ENCODE peak calls at places on chromosomes 16 and 17, in four cellular contexts. Y is HepG2, E is K562, J is H1. F is an unnamed sample.

GRCh38 chr17:28916302-28916934 is 13.5 kb upstream of the DHRS13 start:
- DNase-seq in Y (peak; percentile 38), E (peak; percentile 73), J (no peak), F (peak; percentile 53)

GRCh38 chr17:77677637-77678036 is 280.9 kb upstream of the TNRC6C start:
- DNase-seq in Y (no peak), E (no peak), J (no peak), F (no peak)

GRCh38 chr17:46974086-46974485 is 5.0 kb downstream of the RPRML start:
- DNase-seq in Y (no peak), E (no peak), J (no peak), F (no peak)

GRCh38 chr17:78125138-78125913 is 3.2 kb downstream of the TMC6 start:
- DNase-seq in Y (no peak), E (no peak), J (no peak), F (no peak)

GRCh38 chr17:74192950-74193781 is 10.3 kb upstream of the RPL38 start:
- DNase-seq in Y (peak; percentile 75), E (no peak), J (no peak), F (no peak)

GRCh38 chr16:86854895-86855294 is 276.5 kb downstream of the FOXL1 start:
- DNase-seq in Y (no peak), E (no peak), J (no peak), F (no peak)

GRCh38 chr17:51229889-51230288 is 30.0 kb downstream of the MBTD1 start:
- DNase-seq in Y (no peak), E (no peak), J (no peak), F (no peak)

GRCh38 chr16:25014500-25015147 is 545 bp downstream of the ARHGAP17 start:
- DNase-seq in Y (peak; percentile 59), E (peak; percentile 56), J (no peak), F (peak; percentile 50)

GRCh38 chr17:46212634-46213435 is 19.6 kb upstream of the KANSL1 start:
- DNase-seq in Y (peak; percentile 76), E (peak; percentile 82), J (no peak), F (peak; percentile 27)

GRCh38 chr17:8056232-8056975 is 17.5 kb downstream of the ALOX15B start:
- DNase-seq in Y (peak; percentile 93), E (no peak), J (no peak), F (peak; percentile 8)

GRCh38 chr17:6753006-6753445 is 2.8 kb upstream of the XAF1 start:
- DNase-seq in Y (peak; percentile 11), E (no peak), J (no peak), F (peak; percentile 29)

GRCh38 chr17:42407289-42407836 is 15.7 kb downstream of the CAVIN1 start:
- DNase-seq in Y (peak; percentile 63), E (peak; percentile 66), J (no peak), F (peak; percentile 70)

GRCh38 chr17:7932949-7933348 is 943 bp downstream of the CNTROB start:
- DNase-seq in Y (peak; percentile 21), E (peak; percentile 83), J (no peak), F (peak; percentile 26)

GRCh38 chr17:77025781-77026180 is 115.0 kb upstream of the SEC14L1 start:
- DNase-seq in Y (no peak), E (no peak), J (no peak), F (no peak)

GRCh38 chr17:59366773-59367656 is 35.6 kb downstream of the YPEL2 start:
- DNase-seq in Y (peak; percentile 98), E (no peak), J (no peak), F (no peak)

GRCh38 chr17:79042421-79043190 is 18.6 kb downstream of the C1QTNF1 start:
- DNase-seq in Y (peak; percentile 49), E (peak; percentile 54), J (no peak), F (peak; percentile 90)

GRCh38 chr17:67518881-67519280 is 141.8 kb downstream of the PITPNC1 start:
- DNase-seq in Y (no peak), E (no peak), J (no peak), F (no peak)

GRCh38 chr16:88820335-88821025 is 8.8 kb upstream of the APRT start:
- DNase-seq in Y (no peak), E (no peak), J (no peak), F (no peak)

GRCh38 chr17:72683506-72684404 is 408.7 kb downstream of the SLC39A11 start:
- DNase-seq in Y (peak; percentile 97), E (no peak), J (no peak), F (no peak)

GRCh38 chr17:29870836-29871430 is 59.1 kb downstream of the SSH2 start:
- DNase-seq in Y (no peak), E (no peak), J (no peak), F (no peak)

GRCh38 chr17:67608691-67609090 is 109.0 kb upstream of the NOL11 start:
- DNase-seq in Y (no peak), E (no peak), J (no peak), F (no peak)

GRCh38 chr16:56310685-56311084 is 114.7 kb downstream of the AMFR start:
- DNase-seq in Y (no peak), E (no peak), J (no peak), F (no peak)

GRCh38 chr16:57966133-57966805 is 4.7 kb downstream of the CNGB1 start:
- DNase-seq in Y (no peak), E (no peak), J (no peak), F (no peak)

GRCh38 chr16:83402969-83403368 is 404.8 kb upstream of the HSBP1 start:
- DNase-seq in Y (no peak), E (no peak), J (no peak), F (no peak)

GRCh38 chr16:66603537-66604375 is 748 bp upstream of the CMTM3 start:
- DNase-seq in Y (peak; percentile 57), E (peak; percentile 78), J (no peak), F (peak; percentile 74)

GRCh38 chr17:50062323-50063243 is 6.7 kb downstream of the ITGA3 start:
- DNase-seq in Y (no peak), E (no peak), J (no peak), F (no peak)

GRCh38 chr17:74924250-74924948 is at the start of gene OTOP2:
- DNase-seq in Y (no peak), E (no peak), J (no peak), F (peak; percentile 24)

GRCh38 chr16:85894266-85894665 is 4.7 kb upstream of the IRF8 start:
- DNase-seq in Y (peak; percentile 40), E (no peak), J (no peak), F (peak; percentile 37)

GRCh38 chr16:74052006-74052405 is 244.6 kb upstream of the PSMD7 start:
- DNase-seq in Y (no peak), E (no peak), J (no peak), F (no peak)

GRCh38 chr17:38528101-38528500 is 77.7 kb downstream of the SRCIN1 start:
- DNase-seq in Y (no peak), E (no peak), J (no peak), F (no peak)

GRCh38 chr17:50586421-50587247 is 26.1 kb downstream of the CACNA1G start:
- DNase-seq in Y (no peak), E (no peak), J (no peak), F (no peak)

GRCh38 chr16:13883266-13883665 is 36.7 kb upstream of the ERCC4 start:
- DNase-seq in Y (no peak), E (no peak), J (no peak), F (no peak)

GRCh38 chr17:20279631-20280030 is 187.7 kb downstream of the LGALS9B start:
- DNase-seq in Y (no peak), E (no peak), J (no peak), F (no peak)

GRCh38 chr16:54672500-54672899 is 258.2 kb upstream of the IRX5 start:
- DNase-seq in Y (no peak), E (no peak), J (no peak), F (no peak)

GRCh38 chr17:51430581-51430980 is 170.2 kb downstream of the UTP18 start:
- DNase-seq in Y (no peak), E (no peak), J (no peak), F (no peak)

GRCh38 chr17:34386925-34387550 is 24.0 kb upstream of the CCL1 start:
- DNase-seq in Y (no peak), E (peak; percentile 37), J (no peak), F (no peak)

DNA sequence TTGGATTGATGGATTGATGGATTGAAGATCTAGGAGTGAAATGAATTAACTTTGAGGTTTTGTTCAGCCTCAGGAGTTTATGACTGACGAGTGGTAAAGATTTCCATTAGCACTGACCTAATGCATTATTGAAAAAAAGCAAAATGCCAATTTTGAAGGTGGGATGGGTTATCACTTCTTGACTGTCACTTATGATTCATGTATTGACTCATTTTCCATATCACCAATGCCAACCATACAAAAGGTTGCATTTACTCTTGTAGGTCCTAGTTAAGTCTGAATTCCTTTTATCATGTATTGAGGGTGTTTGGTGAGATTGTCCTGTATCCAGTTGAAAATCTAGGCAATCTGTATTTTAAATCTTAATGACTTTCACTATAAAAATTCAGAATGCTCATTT is 57.6 kb downstream of the KNOP1 start:
- DNase-seq in Y (no peak), E (no peak), J (no peak), F (no peak)
- TF ChIP-seq CREB1 in Y (no peak), E (no peak), J (no peak), F (no peak)

GRCh38 chr17:1787301-1787902 is 25.5 kb downstream of the SERPINF1 start:
- DNase-seq in Y (peak; percentile 29), E (peak; percentile 19), J (no peak), F (no peak)
- TF ChIP-seq CREB1 in Y (no peak), E (no peak), J (no peak), F (no peak)

DNA sequence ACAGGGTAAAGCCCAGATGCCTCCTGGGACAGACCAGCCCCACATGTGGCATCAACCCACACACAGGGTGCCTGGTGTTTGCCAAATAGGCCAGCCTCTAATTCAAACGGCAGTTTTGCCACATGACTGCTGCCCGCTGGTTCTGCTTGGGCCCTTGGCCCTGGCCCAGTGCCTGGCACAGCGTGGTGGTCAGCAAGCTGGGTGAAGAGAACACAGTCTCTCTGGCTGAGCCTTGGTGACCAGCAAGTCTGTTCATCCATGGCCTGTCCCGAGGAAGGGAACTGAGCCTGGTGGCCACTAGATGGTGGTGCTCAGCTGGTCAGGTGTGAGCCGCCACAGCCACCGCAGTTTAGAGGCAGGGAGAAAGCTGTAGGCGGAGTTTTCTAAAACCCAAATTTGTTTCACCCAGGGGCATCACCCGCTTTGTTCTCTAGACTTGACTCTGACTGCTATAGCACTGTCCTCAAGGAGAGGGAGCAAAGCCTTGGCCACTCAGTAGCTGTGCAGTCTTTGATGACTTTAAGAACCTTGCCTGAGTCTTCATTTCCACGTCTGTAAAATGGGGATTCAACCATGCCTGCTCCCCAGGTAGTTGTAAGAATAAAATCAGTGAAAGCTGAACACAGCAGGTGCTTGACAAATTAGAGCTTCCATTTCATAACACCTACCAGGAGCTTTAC is 4.7 kb upstream of the GFAP start:
- DNase-seq in Y (peak; percentile 73), E (peak; percentile 86), J (peak; percentile 56), F (peak; percentile 81)
- TF ChIP-seq CREB1 in Y (no peak), E (no peak), J (no peak), F (no peak)

GRCh38 chr16:6047325-6047724 is 949.7 kb upstream of the EEF2KMT start:
- DNase-seq in Y (no peak), E (no peak), J (no peak), F (no peak)
- TF ChIP-seq CREB1 in Y (no peak), E (no peak), J (no peak), F (no peak)

DNA sequence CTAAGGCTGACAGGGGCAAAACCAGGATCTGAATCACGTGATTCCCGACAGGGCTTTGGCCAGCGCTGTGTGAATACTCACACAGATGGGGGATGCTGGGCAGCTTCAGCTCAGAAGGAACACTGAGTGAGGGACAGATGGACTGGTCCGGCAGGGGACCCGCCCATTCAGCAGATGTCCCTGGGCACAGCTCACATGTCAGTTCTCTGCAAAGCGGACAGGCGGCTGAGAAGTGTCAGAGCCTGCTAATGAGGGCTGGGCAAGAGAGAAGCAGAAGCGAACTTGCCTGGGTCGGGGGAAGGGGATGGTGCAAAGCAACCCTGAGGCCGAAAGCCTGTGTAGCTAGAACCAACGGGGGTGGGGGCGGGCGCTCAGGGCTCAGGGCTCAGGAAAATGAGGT is 11.9 kb upstream of the GLIS2 start:
- DNase-seq in Y (no peak), E (no peak), J (no peak), F (no peak)
- TF ChIP-seq CREB1 in Y (no peak), E (no peak), J (no peak), F (no peak)